ENCODE peak calls at places on chromosomes 16 and 17, in four cellular contexts. Y is HCT116, I is PC-3, P is MM.1S. S is an unnamed sample.

GRCh38 chr16:30724641-30725464 is 23.4 kb upstream of the PHKG2 start:
- DNase-seq in P (no peak), I (no peak), Y (no peak), S (no peak)

GRCh38 chr16:57815987-57816745 is 13.9 kb upstream of the KIFC3 start:
- DNase-seq in Y (peak; percentile 73), P (peak; percentile 92), I (peak; percentile 95), S (peak; percentile 75)

GRCh38 chr17:78873519-78874340 is 29.3 kb downstream of the CEP295NL start:
- DNase-seq in Y (no peak), I (peak; percentile 82), P (no peak), S (no peak)

GRCh38 chr16:88939814-88940195 is 37.2 kb downstream of the CBFA2T3 start:
- DNase-seq in P (no peak), Y (no peak), I (no peak), S (no peak)

GRCh38 chr16:4743217-4743897 is 9.0 kb downstream of the DNAAF8 start:
- DNase-seq in I (no peak), Y (no peak), P (no peak), S (no peak)

GRCh38 chr17:43745541-43745940 is 13.1 kb downstream of the SOST start:
- DNase-seq in I (no peak), Y (no peak), P (no peak), S (no peak)

GRCh38 chr16:86768999-86769398 is 190.7 kb downstream of the FOXL1 start:
- DNase-seq in P (no peak), Y (no peak), I (peak; percentile 63), S (no peak)

GRCh38 chr16:88854306-88855111 is 2.2 kb downstream of the GALNS start:
- DNase-seq in Y (no peak), P (no peak), I (no peak), S (no peak)

GRCh38 chr16:67387479-67388079 is 5.7 kb downstream of the TPPP3 start:
- DNase-seq in I (no peak), P (no peak), Y (no peak), S (no peak)

GRCh38 chr16:7746971-7747370 is 414.3 kb downstream of the RBFOX1 start:
- DNase-seq in I (no peak), Y (no peak), P (no peak), S (no peak)

GRCh38 chr17:82400206-82400605 is 17.9 kb upstream of the HEXD start:
- DNase-seq in Y (no peak), I (no peak), P (no peak), S (no peak)

GRCh38 chr17:76265624-76266243 is 586 bp downstream of the UBALD2 start:
- DNase-seq in I (peak; percentile 39), Y (no peak), P (no peak), S (no peak)

GRCh38 chr16:55624696-55625095 is 31.1 kb upstream of the SLC6A2 start:
- DNase-seq in P (no peak), Y (no peak), I (no peak), S (no peak)

GRCh38 chr16:49112754-49113153 is 168.9 kb downstream of the CBLN1 start:
- DNase-seq in Y (no peak), P (no peak), I (no peak), S (no peak)

GRCh38 chr17:76048711-76049110 is 21.6 kb upstream of the EVPL start:
- DNase-seq in P (no peak), Y (no peak), I (peak; percentile 41), S (no peak)

GRCh38 chr16:7888421-7888820 is 555.8 kb downstream of the RBFOX1 start:
- DNase-seq in I (no peak), Y (no peak), P (no peak), S (no peak)

DNA sequence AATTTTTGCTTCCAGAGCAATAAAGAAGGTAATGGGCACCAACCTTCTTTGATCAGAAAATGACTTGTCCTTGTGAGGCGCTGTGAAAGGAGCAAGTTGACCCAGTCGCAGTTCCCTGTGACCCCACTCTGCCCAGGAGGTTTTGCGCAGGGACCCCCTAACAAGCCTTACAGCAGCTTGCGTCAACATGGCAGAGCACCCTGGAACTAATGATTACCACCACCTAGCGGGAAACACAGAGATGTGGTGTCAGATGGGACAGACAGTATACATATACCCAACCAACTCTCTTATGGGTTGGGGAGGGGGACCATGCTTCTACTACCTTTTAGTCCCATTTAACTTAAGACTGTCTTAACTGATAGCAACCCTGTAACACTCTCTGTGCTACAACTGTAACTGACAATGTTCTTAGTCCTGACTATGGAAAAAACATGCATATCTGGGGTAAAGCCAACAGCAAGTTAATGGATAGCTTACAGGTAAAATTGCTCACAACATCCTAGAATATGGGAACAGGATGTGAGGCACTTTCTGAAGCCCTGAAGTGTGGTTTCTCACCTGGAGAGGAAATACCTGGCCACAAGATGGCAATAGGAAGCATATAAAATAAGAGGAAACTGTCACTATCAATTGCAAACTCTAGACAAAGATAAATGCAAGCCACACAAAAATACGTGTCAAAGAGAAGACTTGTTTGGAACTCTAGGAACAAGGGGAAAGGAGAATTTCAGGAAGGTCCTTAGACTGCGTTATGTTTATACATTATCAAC is 3.0 kb downstream of the KARS1 start:
- DNase-seq in Y (no peak), P (peak; percentile 20), I (peak; percentile 34), S (no peak)
- H3K4me2 ChIP-seq in Y (peak overlapping the region; percentile 91), P (no peak overlapping the region), I (peak overlapping the region; percentile 28), S (peak overlapping the region; percentile 30)

DNA sequence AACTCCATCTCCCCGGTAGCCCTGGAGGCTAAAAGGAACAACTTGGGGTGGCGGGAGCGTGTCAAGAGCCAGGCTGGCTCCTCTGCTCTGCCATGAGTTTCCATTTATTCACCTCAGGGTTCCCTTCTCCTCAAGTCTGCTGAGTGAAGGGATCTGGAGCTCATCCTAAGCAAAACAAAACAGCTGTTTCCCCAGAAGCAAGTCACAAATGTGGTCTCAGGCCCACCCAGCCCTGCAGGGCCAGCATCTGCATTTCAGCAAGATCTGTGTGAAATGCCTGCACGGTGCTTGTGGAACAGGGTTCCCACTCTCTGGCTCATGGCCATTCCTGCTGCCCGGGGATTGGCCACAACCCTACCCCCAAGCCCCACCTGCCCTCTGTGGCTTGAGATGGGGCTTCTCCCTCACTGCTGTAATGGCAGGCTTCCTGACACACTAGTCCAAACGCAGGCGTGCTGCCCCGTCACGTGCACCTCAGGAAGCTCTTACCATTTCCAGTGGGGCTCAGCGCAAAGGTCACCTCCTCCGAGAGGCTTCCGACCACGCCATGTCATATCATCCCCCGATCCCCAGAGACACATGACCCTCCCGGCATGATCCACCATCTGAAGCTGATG is 2.3 kb downstream of the SLC38A8 start:
- DNase-seq in Y (no peak), P (no peak), I (no peak), S (no peak)
- H3K9ac ChIP-seq in Y (no peak overlapping the region), P (no peak overlapping the region), I (no peak overlapping the region), S (no peak overlapping the region)

DNA sequence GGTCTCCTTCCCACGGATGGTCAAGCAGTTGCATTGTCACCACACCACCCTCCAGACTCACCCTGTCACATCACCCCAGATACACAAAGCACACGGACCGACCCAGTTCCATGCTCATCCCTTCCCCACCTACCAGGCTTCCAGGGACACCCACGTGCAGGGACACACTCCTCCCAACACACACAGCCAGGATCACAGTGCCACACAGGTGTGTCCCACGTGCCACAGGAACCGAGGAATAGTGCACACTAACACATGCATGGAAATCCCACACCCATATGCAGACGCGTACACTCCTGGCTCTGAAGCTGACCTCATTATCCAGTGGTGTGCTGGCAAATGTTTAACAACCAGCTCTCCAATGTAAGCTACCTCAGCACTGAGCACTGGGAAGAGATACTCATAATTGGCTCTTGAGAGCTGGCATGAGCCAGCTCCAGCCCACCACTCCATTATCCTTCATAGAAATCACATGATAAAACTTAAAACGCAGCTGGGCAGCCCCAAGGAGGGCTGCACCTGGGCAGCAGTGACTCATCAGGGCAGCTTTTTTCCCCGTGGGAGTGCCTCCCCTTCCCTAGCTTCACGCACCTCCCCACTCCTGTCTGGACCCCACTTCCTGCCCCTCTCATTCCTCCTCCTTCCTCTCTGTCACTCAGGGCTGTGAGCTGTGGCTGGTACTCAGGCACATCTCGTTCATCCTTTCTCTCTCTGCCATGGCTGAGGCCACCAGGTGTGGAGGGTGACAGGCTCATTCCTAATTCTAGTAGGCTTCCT is 15.0 kb upstream of the TBX21 start:
- DNase-seq in Y (no peak), P (no peak), I (peak; percentile 25), S (no peak)
- TF ChIP-seq EZH2 in Y (no peak), P (no peak), I (no peak), S (no peak)

GRCh38 chr16:79593754-79594153 is 6.8 kb downstream of the MAF start:
- DNase-seq in Y (no peak), P (no peak), I (no peak), S (no peak)
- H3K4me2 ChIP-seq in Y (no peak overlapping the region), P (no peak overlapping the region), I (no peak overlapping the region), S (no peak overlapping the region)

GRCh38 chr17:1718362-1719165 is 5.9 kb upstream of the WDR81 start:
- DNase-seq in P (no peak), Y (no peak), I (no peak), S (no peak)
- H3K9ac ChIP-seq in P (no peak overlapping the region), Y (peak overlapping the region; percentile 93), I (no peak overlapping the region), S (no peak overlapping the region)

GRCh38 chr17:13024033-13024432 is 6.2 kb upstream of the ELAC2 start:
- DNase-seq in P (no peak), I (no peak), Y (no peak), S (no peak)

GRCh38 chr17:13025687-13026086 is 7.9 kb upstream of the ELAC2 start:
- DNase-seq in P (no peak), Y (no peak), I (no peak), S (no peak)

GRCh38 chr17:13025264-13025627 is 7.4 kb upstream of the ELAC2 start:
- DNase-seq in Y (no peak), I (no peak), P (no peak), S (no peak)

GRCh38 chr17:13027246-13027645 is 9.4 kb upstream of the ELAC2 start:
- DNase-seq in I (no peak), P (no peak), Y (no peak), S (no peak)

GRCh38 chr17:13024526-13025263 is 6.9 kb upstream of the ELAC2 start:
- DNase-seq in Y (no peak), I (peak; percentile 91), P (peak; percentile 65), S (peak; percentile 9)
- TF ChIP-seq EZH2 in Y (no peak), I (no peak), P (no peak), S (no peak)

S was measured in keratinocyte.